ENCODE peak calls at places on chromosomes 5 and 9, in six cellular contexts. One of them, this sample, is unnamed.

GRCh38 chr5:88883059-88883565 is at the start of gene MEF2C:
- DNase-seq in dorsolateral prefrontal cortex: peak; percentile 70
- DNase-seq in BJ: peak; percentile 24
- DNase-seq in left ventricle myocardium inferior: peak; percentile 74
- DNase-seq in HL-60: no peak
- DNase-seq in mucosa of descending colon: peak; percentile 83
- DNase-seq in this sample: peak; percentile 31

GRCh38 chr5:94545870-94546625 is 72.4 kb downstream of the KIAA0825 start:
- DNase-seq in dorsolateral prefrontal cortex: no peak
- DNase-seq in BJ: no peak
- DNase-seq in left ventricle myocardium inferior: no peak
- DNase-seq in HL-60: no peak
- DNase-seq in mucosa of descending colon: no peak
- DNase-seq in this sample: no peak

GRCh38 chr5:124590686-124591085 is 155.8 kb downstream of the ZNF608 start:
- DNase-seq in dorsolateral prefrontal cortex: no peak
- DNase-seq in BJ: no peak
- DNase-seq in left ventricle myocardium inferior: no peak
- DNase-seq in HL-60: no peak
- DNase-seq in mucosa of descending colon: no peak
- DNase-seq in this sample: no peak

GRCh38 chr9:95090871-95091573 is 226.5 kb downstream of the FANCC start:
- DNase-seq in dorsolateral prefrontal cortex: no peak
- DNase-seq in BJ: no peak
- DNase-seq in left ventricle myocardium inferior: no peak
- DNase-seq in HL-60: no peak
- DNase-seq in mucosa of descending colon: no peak
- DNase-seq in this sample: no peak

GRCh38 chr9:76441551-76442322 is 17.2 kb upstream of the GCNT1 start:
- DNase-seq in dorsolateral prefrontal cortex: no peak
- DNase-seq in BJ: no peak
- DNase-seq in left ventricle myocardium inferior: no peak
- DNase-seq in HL-60: no peak
- DNase-seq in mucosa of descending colon: no peak
- DNase-seq in this sample: no peak

GRCh38 chr9:70589571-70590263 is 175.3 kb upstream of the KLF9 start:
- DNase-seq in dorsolateral prefrontal cortex: no peak
- DNase-seq in BJ: peak; percentile 83
- DNase-seq in left ventricle myocardium inferior: peak; percentile 52
- DNase-seq in HL-60: no peak
- DNase-seq in mucosa of descending colon: no peak
- DNase-seq in this sample: peak; percentile 82

GRCh38 chr5:157535042-157535865 is 40.3 kb downstream of the ADAM19 start:
- DNase-seq in dorsolateral prefrontal cortex: no peak
- DNase-seq in BJ: no peak
- DNase-seq in left ventricle myocardium inferior: peak; percentile 48
- DNase-seq in HL-60: no peak
- DNase-seq in mucosa of descending colon: no peak
- DNase-seq in this sample: no peak

GRCh38 chr9:34929506-34930102 is 28.5 kb upstream of the PHF24 start:
- DNase-seq in dorsolateral prefrontal cortex: peak; percentile 50
- DNase-seq in BJ: no peak
- DNase-seq in left ventricle myocardium inferior: no peak
- DNase-seq in HL-60: no peak
- DNase-seq in mucosa of descending colon: no peak
- DNase-seq in this sample: no peak

GRCh38 chr5:8897316-8897715 is 648.6 kb downstream of the SEMA5A start:
- DNase-seq in dorsolateral prefrontal cortex: no peak
- DNase-seq in BJ: no peak
- DNase-seq in left ventricle myocardium inferior: no peak
- DNase-seq in HL-60: no peak
- DNase-seq in mucosa of descending colon: no peak
- DNase-seq in this sample: no peak

GRCh38 chr5:156431956-156432829 is 105.2 kb downstream of the SGCD start:
- DNase-seq in dorsolateral prefrontal cortex: no peak
- DNase-seq in BJ: no peak
- DNase-seq in left ventricle myocardium inferior: no peak
- DNase-seq in HL-60: no peak
- DNase-seq in mucosa of descending colon: no peak
- DNase-seq in this sample: no peak

GRCh38 chr5:112799661-112800060 is 61.4 kb upstream of the SRP19 start:
- DNase-seq in dorsolateral prefrontal cortex: no peak
- DNase-seq in BJ: no peak
- DNase-seq in left ventricle myocardium inferior: no peak
- DNase-seq in HL-60: no peak
- DNase-seq in mucosa of descending colon: no peak
- DNase-seq in this sample: no peak

GRCh38 chr5:94374336-94374735 is 244.1 kb downstream of the KIAA0825 start:
- DNase-seq in dorsolateral prefrontal cortex: no peak
- DNase-seq in BJ: no peak
- DNase-seq in left ventricle myocardium inferior: no peak
- DNase-seq in HL-60: no peak
- DNase-seq in mucosa of descending colon: no peak
- DNase-seq in this sample: no peak

GRCh38 chr9:21102311-21102710 is 24.6 kb upstream of the IFNB1 start:
- DNase-seq in dorsolateral prefrontal cortex: no peak
- DNase-seq in BJ: no peak
- DNase-seq in left ventricle myocardium inferior: no peak
- DNase-seq in HL-60: no peak
- DNase-seq in mucosa of descending colon: no peak
- DNase-seq in this sample: no peak

GRCh38 chr9:124108216-124108615 is 96.6 kb downstream of the LHX2 start:
- DNase-seq in dorsolateral prefrontal cortex: no peak
- DNase-seq in BJ: no peak
- DNase-seq in left ventricle myocardium inferior: no peak
- DNase-seq in HL-60: no peak
- DNase-seq in mucosa of descending colon: no peak
- DNase-seq in this sample: no peak

GRCh38 chr5:128082551-128083032 is 974 bp upstream of the SLC12A2 start:
- DNase-seq in dorsolateral prefrontal cortex: no peak
- DNase-seq in BJ: no peak
- DNase-seq in left ventricle myocardium inferior: no peak
- DNase-seq in HL-60: no peak
- DNase-seq in mucosa of descending colon: no peak
- DNase-seq in this sample: no peak

GRCh38 chr9:83599071-83599470 is 23.9 kb upstream of the IDNK start:
- DNase-seq in dorsolateral prefrontal cortex: no peak
- DNase-seq in BJ: no peak
- DNase-seq in left ventricle myocardium inferior: no peak
- DNase-seq in HL-60: no peak
- DNase-seq in mucosa of descending colon: no peak
- DNase-seq in this sample: no peak

GRCh38 chr9:132181796-132182521 is 20.1 kb downstream of the NTNG2 start:
- DNase-seq in dorsolateral prefrontal cortex: peak; percentile 85
- DNase-seq in BJ: no peak
- DNase-seq in left ventricle myocardium inferior: peak; percentile 58
- DNase-seq in HL-60: no peak
- DNase-seq in mucosa of descending colon: no peak
- DNase-seq in this sample: no peak

GRCh38 chr9:93085676-93086075 is 10.3 kb upstream of the CARD19 start:
- DNase-seq in dorsolateral prefrontal cortex: peak; percentile 4
- DNase-seq in BJ: no peak
- DNase-seq in left ventricle myocardium inferior: no peak
- DNase-seq in HL-60: no peak
- DNase-seq in mucosa of descending colon: peak; percentile 19
- DNase-seq in this sample: no peak

GRCh38 chr5:159864885-159865622 is 51.2 kb upstream of the ADRA1B start:
- DNase-seq in dorsolateral prefrontal cortex: no peak
- DNase-seq in BJ: no peak
- DNase-seq in left ventricle myocardium inferior: no peak
- DNase-seq in HL-60: no peak
- DNase-seq in mucosa of descending colon: no peak
- DNase-seq in this sample: peak; percentile 50

GRCh38 chr5:102801375-102801774 is 46.3 kb downstream of the PAM start:
- DNase-seq in dorsolateral prefrontal cortex: no peak
- DNase-seq in BJ: no peak
- DNase-seq in left ventricle myocardium inferior: no peak
- DNase-seq in HL-60: no peak
- DNase-seq in mucosa of descending colon: no peak
- DNase-seq in this sample: no peak

GRCh38 chr5:74261906-74262305 is 378.6 kb downstream of the ENC1 start:
- DNase-seq in dorsolateral prefrontal cortex: no peak
- DNase-seq in BJ: no peak
- DNase-seq in left ventricle myocardium inferior: no peak
- DNase-seq in HL-60: no peak
- DNase-seq in mucosa of descending colon: no peak
- DNase-seq in this sample: no peak

GRCh38 chr5:74256947-74257573 is 383.5 kb downstream of the ENC1 start:
- DNase-seq in dorsolateral prefrontal cortex: no peak
- DNase-seq in BJ: no peak
- DNase-seq in left ventricle myocardium inferior: no peak
- DNase-seq in HL-60: no peak
- DNase-seq in mucosa of descending colon: no peak
- DNase-seq in this sample: no peak

GRCh38 chr5:74262810-74263209 is 377.7 kb downstream of the ENC1 start:
- DNase-seq in dorsolateral prefrontal cortex: no peak
- DNase-seq in BJ: no peak
- DNase-seq in left ventricle myocardium inferior: no peak
- DNase-seq in HL-60: no peak
- DNase-seq in mucosa of descending colon: no peak
- DNase-seq in this sample: no peak

GRCh38 chr5:74257645-74258328 is 382.7 kb downstream of the ENC1 start:
- DNase-seq in dorsolateral prefrontal cortex: no peak
- DNase-seq in BJ: no peak
- DNase-seq in left ventricle myocardium inferior: peak; percentile 77
- DNase-seq in HL-60: peak; percentile 54
- DNase-seq in mucosa of descending colon: peak; percentile 83
- DNase-seq in this sample: no peak

DNA sequence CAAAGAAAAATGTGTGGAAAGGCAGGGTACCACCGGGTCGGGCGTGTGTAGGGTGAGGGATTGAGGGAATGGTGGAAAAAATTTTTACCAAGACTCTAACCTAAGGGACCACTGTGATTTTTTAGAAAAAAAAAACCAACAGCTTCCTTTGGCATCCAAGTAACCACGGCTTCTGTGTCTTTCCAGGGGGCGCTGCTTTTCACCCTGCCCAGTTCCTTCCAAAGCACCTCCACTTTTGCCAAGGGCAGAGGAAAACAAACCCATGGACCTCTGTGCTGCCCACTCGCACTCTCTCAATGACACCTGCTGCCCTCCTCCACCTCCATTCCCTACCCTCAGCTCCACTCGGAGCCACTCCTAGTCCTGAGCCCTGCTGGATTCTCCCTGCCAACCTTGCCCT is 381.0 kb downstream of the ENC1 start:
- DNase-seq in dorsolateral prefrontal cortex: no peak
- DNase-seq in BJ: no peak
- DNase-seq in left ventricle myocardium inferior: no peak
- DNase-seq in HL-60: no peak
- DNase-seq in mucosa of descending colon: no peak
- DNase-seq in this sample: no peak
- TF ChIP-seq CTCF in dorsolateral prefrontal cortex: no peak
- TF ChIP-seq CTCF in BJ: no peak
- TF ChIP-seq CTCF in left ventricle myocardium inferior: no peak
- TF ChIP-seq CTCF in HL-60: no peak
- TF ChIP-seq CTCF in mucosa of descending colon: no peak
- TF ChIP-seq CTCF in this sample: no peak

GRCh38 chr5:179345179-179345428 is 157 bp downstream of the ADAMTS2 start:
- DNase-seq in dorsolateral prefrontal cortex: no peak
- DNase-seq in BJ: no peak
- DNase-seq in left ventricle myocardium inferior: no peak
- DNase-seq in HL-60: no peak
- DNase-seq in mucosa of descending colon: no peak
- DNase-seq in this sample: no peak
- H3K4me3 ChIP-seq in dorsolateral prefrontal cortex: peak overlapping the region; percentile 74
- H3K4me3 ChIP-seq in BJ: peak overlapping the region; percentile 77
- H3K4me3 ChIP-seq in left ventricle myocardium inferior: peak overlapping the region; percentile 70
- H3K4me3 ChIP-seq in HL-60: no peak overlapping the region
- H3K4me3 ChIP-seq in mucosa of descending colon: peak overlapping the region; percentile 17
- H3K4me3 ChIP-seq in this sample: peak overlapping the region; percentile 91

DNA sequence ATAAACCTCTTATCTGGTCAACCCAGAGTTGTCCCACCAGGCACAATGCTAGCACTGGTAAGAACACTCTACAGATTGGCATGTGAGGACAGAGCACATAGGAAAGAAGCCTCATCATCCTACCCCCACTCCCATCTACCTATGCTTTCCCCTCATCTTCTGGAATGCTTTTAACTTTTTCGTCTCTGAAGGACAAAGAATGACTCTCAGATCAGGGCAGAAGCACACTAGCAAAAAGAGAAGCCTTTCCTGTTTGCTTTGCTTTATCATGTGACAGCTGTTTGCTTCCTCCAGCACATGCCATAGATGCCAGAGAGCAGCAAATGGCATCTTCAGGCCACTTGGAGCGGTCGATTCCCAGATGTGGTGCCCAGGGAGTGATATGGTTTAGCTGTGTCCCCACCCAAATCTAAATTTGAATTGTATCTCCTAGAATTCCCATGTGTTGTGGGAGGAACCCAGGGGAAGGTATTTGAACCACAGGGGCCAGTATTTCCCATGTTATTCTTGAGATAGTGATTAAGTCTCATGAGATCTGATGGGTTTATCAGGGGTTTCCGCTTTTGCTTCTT is 294.8 kb downstream of the GADD45G start:
- DNase-seq in dorsolateral prefrontal cortex: no peak
- DNase-seq in BJ: no peak
- DNase-seq in left ventricle myocardium inferior: no peak
- DNase-seq in HL-60: no peak
- DNase-seq in mucosa of descending colon: no peak
- DNase-seq in this sample: no peak
- TF ChIP-seq CTCF in dorsolateral prefrontal cortex: no peak
- TF ChIP-seq CTCF in BJ: no peak
- TF ChIP-seq CTCF in left ventricle myocardium inferior: no peak
- TF ChIP-seq CTCF in HL-60: no peak
- TF ChIP-seq CTCF in mucosa of descending colon: no peak
- TF ChIP-seq CTCF in this sample: no peak

GRCh38 chr5:32501623-32502022 is 57.1 kb upstream of the ZFR start:
- DNase-seq in dorsolateral prefrontal cortex: no peak
- DNase-seq in BJ: no peak
- DNase-seq in left ventricle myocardium inferior: no peak
- DNase-seq in HL-60: no peak
- DNase-seq in mucosa of descending colon: no peak
- DNase-seq in this sample: no peak
- H3K4me3 ChIP-seq in dorsolateral prefrontal cortex: no peak overlapping the region
- H3K4me3 ChIP-seq in BJ: no peak overlapping the region
- H3K4me3 ChIP-seq in left ventricle myocardium inferior: no peak overlapping the region
- H3K4me3 ChIP-seq in HL-60: no peak overlapping the region
- H3K4me3 ChIP-seq in mucosa of descending colon: no peak overlapping the region
- H3K4me3 ChIP-seq in this sample: no peak overlapping the region